ENCODE peak calls at places on chromosome 20, in seven cellular contexts. X is fibroblast of the aortic adventitia; E is SHP77; I is iris pigment epithelial cell; W is activated CD8-positive, alpha-beta memory T cell treated with anti-CD3 and anti-CD28 coated beads, Interleukin-2, amount 50 U/mL, for 4 hours; K is NCI-H1092 treated with DMSO at 0.1 percent for 48 hours; O is KBM-7. P is an unnamed sample.
A peak's percentile ranks its signal among the peaks of the same experiment; 100 is the strongest.

GRCh38 chr20:37940161-37940560 is 37.2 kb downstream of the VSTM2L start:
- DNase-seq in X (no peak), E (no peak), I (no peak), W (no peak), K (no peak), O (no peak), P (no peak)

GRCh38 chr20:51258582-51259175 is 235.8 kb upstream of the KCNG1 start:
- DNase-seq in X (peak; percentile 18), E (no peak), I (peak; percentile 49), W (no peak), K (no peak), O (no peak), P (no peak)

GRCh38 chr20:35303735-35304431 is 11.7 kb upstream of the FAM83C start:
- DNase-seq in X (peak; percentile 92), E (peak; percentile 83), I (peak; percentile 91), W (peak; percentile 82), K (peak; percentile 67), O (peak; percentile 95), P (peak; percentile 38)

GRCh38 chr20:64111841-64112641 is 4.7 kb upstream of the NPBWR2 start:
- DNase-seq in X (no peak), E (no peak), I (no peak), W (peak; percentile 12), K (no peak), O (peak; percentile 37), P (no peak)

GRCh38 chr20:37142708-37143107 is 36.4 kb upstream of the RPN2 start:
- DNase-seq in X (no peak), E (no peak), I (peak; percentile 34), W (no peak), K (no peak), O (no peak), P (no peak)

GRCh38 chr20:11810316-11811130 is 107.2 kb upstream of the BTBD3 start:
- DNase-seq in X (peak; percentile 60), E (no peak), I (peak; percentile 86), W (no peak), K (peak; percentile 7), O (no peak), P (no peak)

GRCh38 chr20:48398506-48399449 is 429.0 kb downstream of the PREX1 start:
- DNase-seq in X (no peak), E (no peak), I (no peak), W (no peak), K (no peak), O (no peak), P (no peak)

GRCh38 chr20:10619427-10619826 is 54.4 kb downstream of the JAG1 start:
- DNase-seq in X (peak; percentile 96), E (no peak), I (peak; percentile 83), W (no peak), K (no peak), O (no peak), P (no peak)

GRCh38 chr20:17059465-17059864 is 167.4 kb upstream of the PCSK2 start:
- DNase-seq in X (no peak), E (peak; percentile 98), I (peak; percentile 12), W (no peak), K (no peak), O (no peak), P (no peak)

GRCh38 chr20:50943091-50943490 is 11.9 kb upstream of the ADNP start:
- DNase-seq in X (no peak), E (no peak), I (no peak), W (no peak), K (no peak), O (no peak), P (no peak)

GRCh38 chr20:38805502-38805957 is at the start of gene PPP1R16B:
- DNase-seq in X (no peak), E (no peak), I (no peak), W (peak; percentile 86), K (peak; percentile 28), O (peak; percentile 84), P (no peak)

GRCh38 chr20:29297411-29298270 is 1959.8 kb upstream of the DEFB115 start:
- DNase-seq in X (no peak), E (no peak), I (no peak), W (no peak), K (no peak), O (no peak), P (no peak)

GRCh38 chr20:11544029-11544678 is 373.5 kb upstream of the BTBD3 start:
- DNase-seq in X (peak; percentile 86), E (peak; percentile 65), I (peak; percentile 71), W (no peak), K (peak; percentile 74), O (peak; percentile 63), P (no peak)

GRCh38 chr20:10671850-10672578 is 1.8 kb downstream of the JAG1 start:
- DNase-seq in X (peak; percentile 73), E (peak; percentile 60), I (peak; percentile 63), W (no peak), K (peak; percentile 61), O (peak; percentile 53), P (no peak)

GRCh38 chr20:10924628-10925266 is 250.9 kb upstream of the JAG1 start:
- DNase-seq in X (peak; percentile 81), E (no peak), I (peak; percentile 91), W (no peak), K (no peak), O (no peak), P (no peak)

GRCh38 chr20:24588725-24589340 is 119.4 kb downstream of the SYNDIG1 start:
- DNase-seq in X (no peak), E (no peak), I (no peak), W (no peak), K (no peak), O (no peak), P (no peak)

GRCh38 chr20:6718660-6719059 is 48.8 kb upstream of the BMP2 start:
- DNase-seq in X (no peak), E (no peak), I (peak; percentile 18), W (no peak), K (no peak), O (no peak), P (no peak)

GRCh38 chr20:2626853-2627541 is 25.4 kb upstream of the NOP56 start:
- DNase-seq in X (peak; percentile 48), E (peak; percentile 18), I (peak; percentile 95), W (no peak), K (no peak), O (no peak), P (no peak)

GRCh38 chr20:2518558-2518957 is 9.8 kb upstream of the ZNF343 start:
- DNase-seq in X (no peak), E (no peak), I (no peak), W (no peak), K (no peak), O (no peak), P (no peak)

GRCh38 chr20:38338849-38339520 is 7.3 kb upstream of the LBP start:
- DNase-seq in X (no peak), E (no peak), I (no peak), W (no peak), K (peak; percentile 2), O (no peak), P (no peak)

GRCh38 chr20:32650545-32650944 is 23.2 kb downstream of the C20orf203 start:
- DNase-seq in X (no peak), E (no peak), I (no peak), W (no peak), K (no peak), O (no peak), P (no peak)

GRCh38 chr20:16368645-16369292 is 204.5 kb downstream of the KIF16B start:
- DNase-seq in X (peak; percentile 46), E (no peak), I (peak; percentile 78), W (no peak), K (no peak), O (no peak), P (no peak)

GRCh38 chr20:535958-536357 is 7.6 kb downstream of the CSNK2A1 start:
- DNase-seq in X (no peak), E (no peak), I (peak; percentile 37), W (no peak), K (no peak), O (peak; percentile 34), P (no peak)

GRCh38 chr20:40668449-40669228 is 20.4 kb downstream of the MAFB start:
- DNase-seq in X (no peak), E (no peak), I (peak; percentile 55), W (no peak), K (no peak), O (no peak), P (no peak)

GRCh38 chr20:17936791-17937687 is 31.6 kb downstream of the SNX5 start:
- DNase-seq in X (peak; percentile 87), E (no peak), I (peak; percentile 57), W (no peak), K (no peak), O (no peak), P (no peak)

GRCh38 chr20:38152175-38153010 is 12.7 kb downstream of the TGM2 start:
- DNase-seq in X (peak; percentile 58), E (peak; percentile 44), I (peak; percentile 74), W (no peak), K (peak; percentile 77), O (peak; percentile 39), P (no peak)

GRCh38 chr20:46814366-46815232 is 80.0 kb upstream of the EYA2 start:
- DNase-seq in X (peak; percentile 50), E (no peak), I (peak; percentile 94), W (no peak), K (peak; percentile 21), O (no peak), P (peak; percentile 44)

GRCh38 chr20:63177785-63178444 is 38.0 kb downstream of the YTHDF1 start:
- DNase-seq in X (no peak), E (no peak), I (peak; percentile 15), W (no peak), K (no peak), O (no peak), P (no peak)

GRCh38 chr20:25247100-25247665 is 702 bp upstream of the PYGB start:
- DNase-seq in X (peak; percentile 59), E (peak; percentile 75), I (peak; percentile 73), W (no peak), K (peak; percentile 59), O (peak; percentile 56), P (no peak)

GRCh38 chr20:44069203-44069931 is 117.6 kb downstream of the JPH2 start:
- DNase-seq in X (no peak), E (no peak), I (no peak), W (peak; percentile 40), K (no peak), O (no peak), P (no peak)

GRCh38 chr20:37680420-37680819 is 13.4 kb upstream of the CTNNBL1 start:
- DNase-seq in X (no peak), E (no peak), I (peak; percentile 23), W (no peak), K (no peak), O (no peak), P (no peak)

GRCh38 chr20:44137210-44137781 is 49.7 kb downstream of the JPH2 start:
- DNase-seq in X (peak; percentile 25), E (no peak), I (peak; percentile 20), W (no peak), K (no peak), O (no peak), P (no peak)

GRCh38 chr20:39849171-39849570 is 839.9 kb downstream of the MAFB start:
- DNase-seq in X (no peak), E (no peak), I (no peak), W (no peak), K (no peak), O (no peak), P (no peak)

GRCh38 chr20:2816583-2817340 is 598 bp downstream of the TMEM239 start:
- DNase-seq in X (no peak), E (peak; percentile 12), I (no peak), W (no peak), K (no peak), O (peak; percentile 52), P (no peak)

GRCh38 chr20:9608639-9609440 is 94.5 kb downstream of the LAMP5 start:
- DNase-seq in X (no peak), E (peak; percentile 7), I (no peak), W (no peak), K (no peak), O (no peak), P (no peak)

GRCh38 chr20:51562334-51563140 is 20.0 kb upstream of the NFATC2 start:
- DNase-seq in X (peak; percentile 94), E (peak; percentile 40), I (peak; percentile 86), W (no peak), K (peak; percentile 43), O (peak; percentile 42), P (peak; percentile 82)

GRCh38 chr20:45128066-45128465 is 3.8 kb upstream of the WFDC12 start:
- DNase-seq in X (no peak), E (no peak), I (no peak), W (no peak), K (no peak), O (no peak), P (no peak)

P was measured in GOT3.